ENCODE peak calls at places on chromosome 11, in ten cellular contexts. One of them, this sample, is unnamed.

GRCh38 chr11:28621648-28622215 is 513.5 kb downstream of the METTL15 start:
- DNase-seq in AG08395: no peak
- DNase-seq in KG1: no peak
- DNase-seq in kidney tubule cell: peak; percentile 34
- DNase-seq in lower leg skin: no peak
- DNase-seq in ovary: peak; percentile 33
- DNase-seq in NCI-H1417 treated with DMSO at 0.1 percent for 48 hours: no peak
- DNase-seq in activated CD4-positive, alpha-beta T cell treated with anti-CD3 and anti-CD28 coated beads for 4 hours: no peak
- DNase-seq in stimulated activated CD4-positive, alpha-beta T cell treated with anti-CD3 and anti-CD28 coated beads, Interleukin-2, amount 100 ng/mL, for 48 hours: no peak
- DNase-seq in tibial nerve: no peak
- DNase-seq in this sample: no peak

GRCh38 chr11:130146797-130147196 is 12.8 kb upstream of the ST14 start:
- DNase-seq in activated CD4-positive, alpha-beta T cell treated with anti-CD3 and anti-CD28 coated beads for 4 hours: no peak
- DNase-seq in ovary: no peak
- DNase-seq in lower leg skin: no peak
- DNase-seq in kidney tubule cell: peak; percentile 49
- DNase-seq in NCI-H1417 treated with DMSO at 0.1 percent for 48 hours: no peak
- DNase-seq in KG1: peak; percentile 76
- DNase-seq in stimulated activated CD4-positive, alpha-beta T cell treated with anti-CD3 and anti-CD28 coated beads, Interleukin-2, amount 100 ng/mL, for 48 hours: no peak
- DNase-seq in AG08395: no peak
- DNase-seq in tibial nerve: no peak
- DNase-seq in this sample: no peak

GRCh38 chr11:68956142-68956541 is 24.6 kb downstream of the MRGPRD start:
- DNase-seq in NCI-H1417 treated with DMSO at 0.1 percent for 48 hours: no peak
- DNase-seq in kidney tubule cell: no peak
- DNase-seq in activated CD4-positive, alpha-beta T cell treated with anti-CD3 and anti-CD28 coated beads for 4 hours: peak; percentile 20
- DNase-seq in ovary: no peak
- DNase-seq in KG1: no peak
- DNase-seq in AG08395: no peak
- DNase-seq in stimulated activated CD4-positive, alpha-beta T cell treated with anti-CD3 and anti-CD28 coated beads, Interleukin-2, amount 100 ng/mL, for 48 hours: peak; percentile 22
- DNase-seq in tibial nerve: no peak
- DNase-seq in lower leg skin: no peak
- DNase-seq in this sample: peak; percentile 17

GRCh38 chr11:74575999-74576398 is 16.4 kb upstream of the POLD3 start:
- DNase-seq in kidney tubule cell: no peak
- DNase-seq in lower leg skin: no peak
- DNase-seq in AG08395: no peak
- DNase-seq in stimulated activated CD4-positive, alpha-beta T cell treated with anti-CD3 and anti-CD28 coated beads, Interleukin-2, amount 100 ng/mL, for 48 hours: no peak
- DNase-seq in activated CD4-positive, alpha-beta T cell treated with anti-CD3 and anti-CD28 coated beads for 4 hours: no peak
- DNase-seq in tibial nerve: no peak
- DNase-seq in NCI-H1417 treated with DMSO at 0.1 percent for 48 hours: no peak
- DNase-seq in ovary: no peak
- DNase-seq in KG1: no peak
- DNase-seq in this sample: no peak

GRCh38 chr11:84514436-84514835 is 1112.7 kb downstream of the DLG2 start:
- DNase-seq in activated CD4-positive, alpha-beta T cell treated with anti-CD3 and anti-CD28 coated beads for 4 hours: no peak
- DNase-seq in KG1: no peak
- DNase-seq in kidney tubule cell: no peak
- DNase-seq in stimulated activated CD4-positive, alpha-beta T cell treated with anti-CD3 and anti-CD28 coated beads, Interleukin-2, amount 100 ng/mL, for 48 hours: no peak
- DNase-seq in AG08395: no peak
- DNase-seq in ovary: no peak
- DNase-seq in lower leg skin: no peak
- DNase-seq in tibial nerve: no peak
- DNase-seq in NCI-H1417 treated with DMSO at 0.1 percent for 48 hours: no peak
- DNase-seq in this sample: no peak

GRCh38 chr11:119065369-119065768 is 2.2 kb upstream of the VPS11 start:
- DNase-seq in activated CD4-positive, alpha-beta T cell treated with anti-CD3 and anti-CD28 coated beads for 4 hours: peak; percentile 27
- DNase-seq in stimulated activated CD4-positive, alpha-beta T cell treated with anti-CD3 and anti-CD28 coated beads, Interleukin-2, amount 100 ng/mL, for 48 hours: no peak
- DNase-seq in tibial nerve: no peak
- DNase-seq in kidney tubule cell: peak; percentile 33
- DNase-seq in AG08395: peak; percentile 51
- DNase-seq in lower leg skin: no peak
- DNase-seq in ovary: no peak
- DNase-seq in NCI-H1417 treated with DMSO at 0.1 percent for 48 hours: no peak
- DNase-seq in KG1: no peak
- DNase-seq in this sample: no peak

GRCh38 chr11:109350091-109350490 is 71.9 kb upstream of the C11orf87 start:
- DNase-seq in AG08395: no peak
- DNase-seq in lower leg skin: no peak
- DNase-seq in ovary: no peak
- DNase-seq in stimulated activated CD4-positive, alpha-beta T cell treated with anti-CD3 and anti-CD28 coated beads, Interleukin-2, amount 100 ng/mL, for 48 hours: no peak
- DNase-seq in activated CD4-positive, alpha-beta T cell treated with anti-CD3 and anti-CD28 coated beads for 4 hours: no peak
- DNase-seq in NCI-H1417 treated with DMSO at 0.1 percent for 48 hours: no peak
- DNase-seq in KG1: no peak
- DNase-seq in tibial nerve: no peak
- DNase-seq in kidney tubule cell: no peak
- DNase-seq in this sample: no peak

GRCh38 chr11:16788141-16789060 is 50.0 kb downstream of the C11orf58 start:
- DNase-seq in ovary: peak; percentile 68
- DNase-seq in NCI-H1417 treated with DMSO at 0.1 percent for 48 hours: peak; percentile 7
- DNase-seq in lower leg skin: peak; percentile 93
- DNase-seq in activated CD4-positive, alpha-beta T cell treated with anti-CD3 and anti-CD28 coated beads for 4 hours: peak; percentile 29
- DNase-seq in tibial nerve: peak; percentile 41
- DNase-seq in KG1: peak; percentile 19
- DNase-seq in kidney tubule cell: peak; percentile 90
- DNase-seq in AG08395: peak; percentile 79
- DNase-seq in stimulated activated CD4-positive, alpha-beta T cell treated with anti-CD3 and anti-CD28 coated beads, Interleukin-2, amount 100 ng/mL, for 48 hours: peak; percentile 67
- DNase-seq in this sample: peak; percentile 25

GRCh38 chr11:11915625-11916024 is 73.9 kb downstream of the USP47 start:
- DNase-seq in KG1: no peak
- DNase-seq in ovary: no peak
- DNase-seq in NCI-H1417 treated with DMSO at 0.1 percent for 48 hours: no peak
- DNase-seq in activated CD4-positive, alpha-beta T cell treated with anti-CD3 and anti-CD28 coated beads for 4 hours: no peak
- DNase-seq in AG08395: no peak
- DNase-seq in kidney tubule cell: no peak
- DNase-seq in lower leg skin: no peak
- DNase-seq in tibial nerve: no peak
- DNase-seq in stimulated activated CD4-positive, alpha-beta T cell treated with anti-CD3 and anti-CD28 coated beads, Interleukin-2, amount 100 ng/mL, for 48 hours: no peak
- DNase-seq in this sample: no peak

GRCh38 chr11:134784046-134784445 is 372.0 kb upstream of the B3GAT1 start:
- DNase-seq in NCI-H1417 treated with DMSO at 0.1 percent for 48 hours: no peak
- DNase-seq in kidney tubule cell: no peak
- DNase-seq in activated CD4-positive, alpha-beta T cell treated with anti-CD3 and anti-CD28 coated beads for 4 hours: no peak
- DNase-seq in ovary: no peak
- DNase-seq in lower leg skin: no peak
- DNase-seq in tibial nerve: no peak
- DNase-seq in stimulated activated CD4-positive, alpha-beta T cell treated with anti-CD3 and anti-CD28 coated beads, Interleukin-2, amount 100 ng/mL, for 48 hours: no peak
- DNase-seq in KG1: no peak
- DNase-seq in AG08395: no peak
- DNase-seq in this sample: no peak

GRCh38 chr11:104705475-104706195 is 192.6 kb downstream of the CASP12 start:
- DNase-seq in NCI-H1417 treated with DMSO at 0.1 percent for 48 hours: no peak
- DNase-seq in ovary: no peak
- DNase-seq in activated CD4-positive, alpha-beta T cell treated with anti-CD3 and anti-CD28 coated beads for 4 hours: peak; percentile 77
- DNase-seq in stimulated activated CD4-positive, alpha-beta T cell treated with anti-CD3 and anti-CD28 coated beads, Interleukin-2, amount 100 ng/mL, for 48 hours: peak; percentile 46
- DNase-seq in lower leg skin: no peak
- DNase-seq in AG08395: no peak
- DNase-seq in KG1: peak; percentile 84
- DNase-seq in tibial nerve: no peak
- DNase-seq in kidney tubule cell: peak; percentile 43
- DNase-seq in this sample: peak; percentile 67

GRCh38 chr11:120749389-120749788 is 237.8 kb downstream of the GRIK4 start:
- DNase-seq in activated CD4-positive, alpha-beta T cell treated with anti-CD3 and anti-CD28 coated beads for 4 hours: no peak
- DNase-seq in lower leg skin: no peak
- DNase-seq in ovary: no peak
- DNase-seq in KG1: no peak
- DNase-seq in NCI-H1417 treated with DMSO at 0.1 percent for 48 hours: no peak
- DNase-seq in kidney tubule cell: no peak
- DNase-seq in AG08395: no peak
- DNase-seq in stimulated activated CD4-positive, alpha-beta T cell treated with anti-CD3 and anti-CD28 coated beads, Interleukin-2, amount 100 ng/mL, for 48 hours: no peak
- DNase-seq in tibial nerve: no peak
- DNase-seq in this sample: no peak

GRCh38 chr11:29135504-29135903 is 881.3 kb downstream of the KCNA4 start:
- DNase-seq in ovary: no peak
- DNase-seq in AG08395: peak; percentile 67
- DNase-seq in tibial nerve: no peak
- DNase-seq in KG1: no peak
- DNase-seq in activated CD4-positive, alpha-beta T cell treated with anti-CD3 and anti-CD28 coated beads for 4 hours: no peak
- DNase-seq in lower leg skin: no peak
- DNase-seq in NCI-H1417 treated with DMSO at 0.1 percent for 48 hours: no peak
- DNase-seq in kidney tubule cell: peak; percentile 65
- DNase-seq in stimulated activated CD4-positive, alpha-beta T cell treated with anti-CD3 and anti-CD28 coated beads, Interleukin-2, amount 100 ng/mL, for 48 hours: no peak
- DNase-seq in this sample: no peak

GRCh38 chr11:65574147-65574962 is 1.5 kb upstream of the EHBP1L1 start:
- DNase-seq in tibial nerve: peak; percentile 69
- DNase-seq in NCI-H1417 treated with DMSO at 0.1 percent for 48 hours: no peak
- DNase-seq in AG08395: peak; percentile 95
- DNase-seq in ovary: peak; percentile 88
- DNase-seq in activated CD4-positive, alpha-beta T cell treated with anti-CD3 and anti-CD28 coated beads for 4 hours: peak; percentile 84
- DNase-seq in lower leg skin: peak; percentile 97
- DNase-seq in kidney tubule cell: peak; percentile 98
- DNase-seq in KG1: peak; percentile 98
- DNase-seq in stimulated activated CD4-positive, alpha-beta T cell treated with anti-CD3 and anti-CD28 coated beads, Interleukin-2, amount 100 ng/mL, for 48 hours: peak; percentile 85
- DNase-seq in this sample: peak; percentile 74

GRCh38 chr11:85867751-85868150 is 12.6 kb downstream of the CCDC83 start:
- DNase-seq in activated CD4-positive, alpha-beta T cell treated with anti-CD3 and anti-CD28 coated beads for 4 hours: no peak
- DNase-seq in kidney tubule cell: peak; percentile 72
- DNase-seq in stimulated activated CD4-positive, alpha-beta T cell treated with anti-CD3 and anti-CD28 coated beads, Interleukin-2, amount 100 ng/mL, for 48 hours: no peak
- DNase-seq in KG1: no peak
- DNase-seq in ovary: no peak
- DNase-seq in lower leg skin: no peak
- DNase-seq in AG08395: peak; percentile 50
- DNase-seq in NCI-H1417 treated with DMSO at 0.1 percent for 48 hours: no peak
- DNase-seq in tibial nerve: no peak
- DNase-seq in this sample: no peak

GRCh38 chr11:74669311-74670160 is 61.7 kb downstream of the CHRDL2 start:
- DNase-seq in stimulated activated CD4-positive, alpha-beta T cell treated with anti-CD3 and anti-CD28 coated beads, Interleukin-2, amount 100 ng/mL, for 48 hours: no peak
- DNase-seq in ovary: no peak
- DNase-seq in KG1: no peak
- DNase-seq in tibial nerve: no peak
- DNase-seq in activated CD4-positive, alpha-beta T cell treated with anti-CD3 and anti-CD28 coated beads for 4 hours: no peak
- DNase-seq in NCI-H1417 treated with DMSO at 0.1 percent for 48 hours: no peak
- DNase-seq in AG08395: no peak
- DNase-seq in kidney tubule cell: no peak
- DNase-seq in lower leg skin: peak; percentile 78
- DNase-seq in this sample: no peak

GRCh38 chr11:132082566-132082965 is 712.2 kb downstream of the NTM start:
- DNase-seq in activated CD4-positive, alpha-beta T cell treated with anti-CD3 and anti-CD28 coated beads for 4 hours: no peak
- DNase-seq in AG08395: no peak
- DNase-seq in tibial nerve: no peak
- DNase-seq in stimulated activated CD4-positive, alpha-beta T cell treated with anti-CD3 and anti-CD28 coated beads, Interleukin-2, amount 100 ng/mL, for 48 hours: no peak
- DNase-seq in KG1: no peak
- DNase-seq in kidney tubule cell: no peak
- DNase-seq in lower leg skin: no peak
- DNase-seq in ovary: no peak
- DNase-seq in NCI-H1417 treated with DMSO at 0.1 percent for 48 hours: no peak
- DNase-seq in this sample: no peak

GRCh38 chr11:77039491-77040400 is 5.5 kb downstream of the B3GNT6 start:
- DNase-seq in AG08395: peak; percentile 43
- DNase-seq in activated CD4-positive, alpha-beta T cell treated with anti-CD3 and anti-CD28 coated beads for 4 hours: no peak
- DNase-seq in KG1: peak; percentile 60
- DNase-seq in NCI-H1417 treated with DMSO at 0.1 percent for 48 hours: no peak
- DNase-seq in stimulated activated CD4-positive, alpha-beta T cell treated with anti-CD3 and anti-CD28 coated beads, Interleukin-2, amount 100 ng/mL, for 48 hours: peak; percentile 26
- DNase-seq in tibial nerve: no peak
- DNase-seq in lower leg skin: no peak
- DNase-seq in kidney tubule cell: peak; percentile 34
- DNase-seq in ovary: no peak
- DNase-seq in this sample: no peak

GRCh38 chr11:12787847-12788246 is 113.6 kb downstream of the TEAD1 start:
- DNase-seq in lower leg skin: no peak
- DNase-seq in activated CD4-positive, alpha-beta T cell treated with anti-CD3 and anti-CD28 coated beads for 4 hours: no peak
- DNase-seq in NCI-H1417 treated with DMSO at 0.1 percent for 48 hours: no peak
- DNase-seq in kidney tubule cell: peak; percentile 63
- DNase-seq in stimulated activated CD4-positive, alpha-beta T cell treated with anti-CD3 and anti-CD28 coated beads, Interleukin-2, amount 100 ng/mL, for 48 hours: no peak
- DNase-seq in tibial nerve: no peak
- DNase-seq in KG1: no peak
- DNase-seq in AG08395: no peak
- DNase-seq in ovary: no peak
- DNase-seq in this sample: no peak

GRCh38 chr11:41201156-41201555 is 258.3 kb downstream of the LRRC4C start:
- DNase-seq in tibial nerve: no peak
- DNase-seq in ovary: no peak
- DNase-seq in AG08395: peak; percentile 5
- DNase-seq in activated CD4-positive, alpha-beta T cell treated with anti-CD3 and anti-CD28 coated beads for 4 hours: no peak
- DNase-seq in stimulated activated CD4-positive, alpha-beta T cell treated with anti-CD3 and anti-CD28 coated beads, Interleukin-2, amount 100 ng/mL, for 48 hours: peak; percentile 1
- DNase-seq in kidney tubule cell: peak; percentile 50
- DNase-seq in KG1: no peak
- DNase-seq in lower leg skin: no peak
- DNase-seq in NCI-H1417 treated with DMSO at 0.1 percent for 48 hours: peak; percentile 9
- DNase-seq in this sample: no peak

GRCh38 chr11:17012179-17012578 is 2.0 kb downstream of the PLEKHA7 start:
- DNase-seq in ovary: no peak
- DNase-seq in tibial nerve: no peak
- DNase-seq in kidney tubule cell: peak; percentile 38
- DNase-seq in lower leg skin: no peak
- DNase-seq in AG08395: no peak
- DNase-seq in NCI-H1417 treated with DMSO at 0.1 percent for 48 hours: no peak
- DNase-seq in stimulated activated CD4-positive, alpha-beta T cell treated with anti-CD3 and anti-CD28 coated beads, Interleukin-2, amount 100 ng/mL, for 48 hours: no peak
- DNase-seq in KG1: no peak
- DNase-seq in activated CD4-positive, alpha-beta T cell treated with anti-CD3 and anti-CD28 coated beads for 4 hours: no peak
- DNase-seq in this sample: no peak

GRCh38 chr11:72573380-72573949 is 100.8 kb downstream of the PDE2A start:
- DNase-seq in NCI-H1417 treated with DMSO at 0.1 percent for 48 hours: no peak
- DNase-seq in tibial nerve: no peak
- DNase-seq in kidney tubule cell: peak; percentile 40
- DNase-seq in activated CD4-positive, alpha-beta T cell treated with anti-CD3 and anti-CD28 coated beads for 4 hours: no peak
- DNase-seq in ovary: no peak
- DNase-seq in stimulated activated CD4-positive, alpha-beta T cell treated with anti-CD3 and anti-CD28 coated beads, Interleukin-2, amount 100 ng/mL, for 48 hours: peak; percentile 28
- DNase-seq in AG08395: peak; percentile 71
- DNase-seq in KG1: no peak
- DNase-seq in lower leg skin: peak; percentile 73
- DNase-seq in this sample: peak; percentile 3

GRCh38 chr11:47355283-47356128 is 3.0 kb upstream of the MYBPC3 start:
- DNase-seq in KG1: no peak
- DNase-seq in activated CD4-positive, alpha-beta T cell treated with anti-CD3 and anti-CD28 coated beads for 4 hours: no peak
- DNase-seq in AG08395: peak; percentile 89
- DNase-seq in kidney tubule cell: peak; percentile 95
- DNase-seq in lower leg skin: peak; percentile 98
- DNase-seq in stimulated activated CD4-positive, alpha-beta T cell treated with anti-CD3 and anti-CD28 coated beads, Interleukin-2, amount 100 ng/mL, for 48 hours: peak; percentile 42
- DNase-seq in NCI-H1417 treated with DMSO at 0.1 percent for 48 hours: peak; percentile 82
- DNase-seq in tibial nerve: peak; percentile 89
- DNase-seq in ovary: peak; percentile 94
- DNase-seq in this sample: no peak

GRCh38 chr11:12175694-12176241 is 65.4 kb downstream of the MICAL2 start:
- DNase-seq in lower leg skin: peak; percentile 77
- DNase-seq in stimulated activated CD4-positive, alpha-beta T cell treated with anti-CD3 and anti-CD28 coated beads, Interleukin-2, amount 100 ng/mL, for 48 hours: no peak
- DNase-seq in NCI-H1417 treated with DMSO at 0.1 percent for 48 hours: no peak
- DNase-seq in ovary: no peak
- DNase-seq in activated CD4-positive, alpha-beta T cell treated with anti-CD3 and anti-CD28 coated beads for 4 hours: no peak
- DNase-seq in AG08395: peak; percentile 88
- DNase-seq in kidney tubule cell: peak; percentile 98
- DNase-seq in tibial nerve: no peak
- DNase-seq in KG1: no peak
- DNase-seq in this sample: no peak

GRCh38 chr11:26158251-26158650 is 173.7 kb upstream of the ANO3 start:
- DNase-seq in NCI-H1417 treated with DMSO at 0.1 percent for 48 hours: no peak
- DNase-seq in AG08395: no peak
- DNase-seq in activated CD4-positive, alpha-beta T cell treated with anti-CD3 and anti-CD28 coated beads for 4 hours: no peak
- DNase-seq in kidney tubule cell: peak; percentile 53
- DNase-seq in KG1: no peak
- DNase-seq in ovary: no peak
- DNase-seq in lower leg skin: no peak
- DNase-seq in stimulated activated CD4-positive, alpha-beta T cell treated with anti-CD3 and anti-CD28 coated beads, Interleukin-2, amount 100 ng/mL, for 48 hours: no peak
- DNase-seq in tibial nerve: no peak
- DNase-seq in this sample: no peak

GRCh38 chr11:116986521-116987105 is 111.6 kb downstream of the SIK3 start:
- DNase-seq in tibial nerve: no peak
- DNase-seq in kidney tubule cell: peak; percentile 75
- DNase-seq in ovary: no peak
- DNase-seq in NCI-H1417 treated with DMSO at 0.1 percent for 48 hours: no peak
- DNase-seq in AG08395: peak; percentile 68
- DNase-seq in lower leg skin: no peak
- DNase-seq in KG1: peak; percentile 71
- DNase-seq in stimulated activated CD4-positive, alpha-beta T cell treated with anti-CD3 and anti-CD28 coated beads, Interleukin-2, amount 100 ng/mL, for 48 hours: no peak
- DNase-seq in activated CD4-positive, alpha-beta T cell treated with anti-CD3 and anti-CD28 coated beads for 4 hours: no peak
- DNase-seq in this sample: no peak

This sample was measured in T-helper 1 cell.